ENCODE peak calls at places on chromosomes 4 and X, in seven cellular contexts. One of them, this sample, is unnamed.

GRCh38 chrX:20594985-20595384 is 328.3 kb upstream of the RPS6KA3 start:
- DNase-seq in activated T-cell treated with anti-CD3 and anti-CD28 coated beads for 1 hour: no peak
- DNase-seq in uterus: no peak
- DNase-seq in CD8-positive, alpha-beta memory T cell: no peak
- DNase-seq in activated gamma-delta T cell treated with Interleukin-2 at 50 U/mL for 16 hours: no peak
- DNase-seq in T-cell: no peak
- DNase-seq in H4: peak; percentile 30
- DNase-seq in this sample: no peak

GRCh38 chrX:10608099-10608498 is 12.3 kb downstream of the MID1 start:
- DNase-seq in T-cell: no peak
- DNase-seq in activated T-cell treated with anti-CD3 and anti-CD28 coated beads for 1 hour: no peak
- DNase-seq in CD8-positive, alpha-beta memory T cell: no peak
- DNase-seq in uterus: no peak
- DNase-seq in activated gamma-delta T cell treated with Interleukin-2 at 50 U/mL for 16 hours: no peak
- DNase-seq in H4: no peak
- DNase-seq in this sample: no peak

GRCh38 chr4:1711055-1711905 is 839 bp downstream of the SLBP start:
- DNase-seq in activated T-cell treated with anti-CD3 and anti-CD28 coated beads for 1 hour: no peak
- DNase-seq in uterus: no peak
- DNase-seq in activated gamma-delta T cell treated with Interleukin-2 at 50 U/mL for 16 hours: no peak
- DNase-seq in CD8-positive, alpha-beta memory T cell: no peak
- DNase-seq in T-cell: no peak
- DNase-seq in H4: peak; percentile 28
- DNase-seq in this sample: peak; percentile 31

GRCh38 chr4:87033902-87034301 is 99.1 kb downstream of the AFF1 start:
- DNase-seq in activated T-cell treated with anti-CD3 and anti-CD28 coated beads for 1 hour: no peak
- DNase-seq in CD8-positive, alpha-beta memory T cell: no peak
- DNase-seq in uterus: no peak
- DNase-seq in activated gamma-delta T cell treated with Interleukin-2 at 50 U/mL for 16 hours: no peak
- DNase-seq in T-cell: no peak
- DNase-seq in H4: no peak
- DNase-seq in this sample: no peak

GRCh38 chr4:25702848-25703247 is 47.2 kb downstream of the SLC34A2 start:
- DNase-seq in activated gamma-delta T cell treated with Interleukin-2 at 50 U/mL for 16 hours: no peak
- DNase-seq in uterus: no peak
- DNase-seq in T-cell: no peak
- DNase-seq in CD8-positive, alpha-beta memory T cell: no peak
- DNase-seq in H4: peak; percentile 76
- DNase-seq in activated T-cell treated with anti-CD3 and anti-CD28 coated beads for 1 hour: no peak
- DNase-seq in this sample: no peak

GRCh38 chr4:158538176-158538575 is 16.5 kb downstream of the RXFP1 start:
- DNase-seq in H4: no peak
- DNase-seq in activated T-cell treated with anti-CD3 and anti-CD28 coated beads for 1 hour: no peak
- DNase-seq in CD8-positive, alpha-beta memory T cell: no peak
- DNase-seq in uterus: no peak
- DNase-seq in T-cell: no peak
- DNase-seq in activated gamma-delta T cell treated with Interleukin-2 at 50 U/mL for 16 hours: no peak
- DNase-seq in this sample: no peak

GRCh38 chr4:67883902-67884301 is at the start of gene TMPRSS11D:
- DNase-seq in CD8-positive, alpha-beta memory T cell: no peak
- DNase-seq in T-cell: no peak
- DNase-seq in H4: no peak
- DNase-seq in uterus: no peak
- DNase-seq in activated gamma-delta T cell treated with Interleukin-2 at 50 U/mL for 16 hours: no peak
- DNase-seq in activated T-cell treated with anti-CD3 and anti-CD28 coated beads for 1 hour: no peak
- DNase-seq in this sample: no peak

GRCh38 chr4:128186623-128187022 is 101.0 kb downstream of the PGRMC2 start:
- DNase-seq in H4: no peak
- DNase-seq in activated T-cell treated with anti-CD3 and anti-CD28 coated beads for 1 hour: no peak
- DNase-seq in T-cell: no peak
- DNase-seq in CD8-positive, alpha-beta memory T cell: no peak
- DNase-seq in activated gamma-delta T cell treated with Interleukin-2 at 50 U/mL for 16 hours: no peak
- DNase-seq in uterus: no peak
- DNase-seq in this sample: no peak

GRCh38 chr4:175282407-175282806 is 364.2 kb downstream of the ADAM29 start:
- DNase-seq in activated T-cell treated with anti-CD3 and anti-CD28 coated beads for 1 hour: no peak
- DNase-seq in T-cell: no peak
- DNase-seq in CD8-positive, alpha-beta memory T cell: no peak
- DNase-seq in uterus: no peak
- DNase-seq in activated gamma-delta T cell treated with Interleukin-2 at 50 U/mL for 16 hours: no peak
- DNase-seq in H4: no peak
- DNase-seq in this sample: no peak

GRCh38 chr4:15003441-15003890 is 1.2 kb downstream of the CPEB2 start:
- DNase-seq in T-cell: peak; percentile 45
- DNase-seq in activated T-cell treated with anti-CD3 and anti-CD28 coated beads for 1 hour: peak; percentile 46
- DNase-seq in activated gamma-delta T cell treated with Interleukin-2 at 50 U/mL for 16 hours: peak; percentile 52
- DNase-seq in H4: no peak
- DNase-seq in uterus: peak; percentile 47
- DNase-seq in CD8-positive, alpha-beta memory T cell: peak; percentile 44
- DNase-seq in this sample: peak; percentile 46

GRCh38 chr4:78864405-78865024 is 74.7 kb downstream of the PAQR3 start:
- DNase-seq in activated T-cell treated with anti-CD3 and anti-CD28 coated beads for 1 hour: no peak
- DNase-seq in CD8-positive, alpha-beta memory T cell: no peak
- DNase-seq in activated gamma-delta T cell treated with Interleukin-2 at 50 U/mL for 16 hours: peak; percentile 4
- DNase-seq in H4: peak; percentile 59
- DNase-seq in T-cell: no peak
- DNase-seq in uterus: no peak
- DNase-seq in this sample: no peak

GRCh38 chr4:142656178-142656577 is 189.9 kb downstream of the INPP4B start:
- DNase-seq in activated T-cell treated with anti-CD3 and anti-CD28 coated beads for 1 hour: peak; percentile 3
- DNase-seq in T-cell: no peak
- DNase-seq in activated gamma-delta T cell treated with Interleukin-2 at 50 U/mL for 16 hours: no peak
- DNase-seq in H4: no peak
- DNase-seq in uterus: no peak
- DNase-seq in CD8-positive, alpha-beta memory T cell: no peak
- DNase-seq in this sample: no peak

GRCh38 chrX:24117288-24117687 is 32.2 kb upstream of the ZFX start:
- DNase-seq in T-cell: no peak
- DNase-seq in activated T-cell treated with anti-CD3 and anti-CD28 coated beads for 1 hour: no peak
- DNase-seq in uterus: peak; percentile 44
- DNase-seq in H4: peak; percentile 47
- DNase-seq in CD8-positive, alpha-beta memory T cell: no peak
- DNase-seq in activated gamma-delta T cell treated with Interleukin-2 at 50 U/mL for 16 hours: no peak
- DNase-seq in this sample: no peak

GRCh38 chr4:164779811-164780216 is 25.9 kb downstream of the SMIM31 start:
- DNase-seq in T-cell: peak; percentile 0
- DNase-seq in CD8-positive, alpha-beta memory T cell: no peak
- DNase-seq in uterus: no peak
- DNase-seq in H4: peak; percentile 71
- DNase-seq in activated gamma-delta T cell treated with Interleukin-2 at 50 U/mL for 16 hours: peak; percentile 3
- DNase-seq in activated T-cell treated with anti-CD3 and anti-CD28 coated beads for 1 hour: no peak
- DNase-seq in this sample: no peak

GRCh38 chr4:71540749-71541269 is 202.0 kb downstream of the SLC4A4 start:
- DNase-seq in CD8-positive, alpha-beta memory T cell: no peak
- DNase-seq in T-cell: no peak
- DNase-seq in uterus: no peak
- DNase-seq in activated gamma-delta T cell treated with Interleukin-2 at 50 U/mL for 16 hours: no peak
- DNase-seq in H4: no peak
- DNase-seq in activated T-cell treated with anti-CD3 and anti-CD28 coated beads for 1 hour: no peak
- DNase-seq in this sample: no peak

GRCh38 chrX:51902651-51903050 is 9.2 kb downstream of the MAGED1 start:
- DNase-seq in activated T-cell treated with anti-CD3 and anti-CD28 coated beads for 1 hour: no peak
- DNase-seq in H4: no peak
- DNase-seq in T-cell: no peak
- DNase-seq in CD8-positive, alpha-beta memory T cell: no peak
- DNase-seq in uterus: no peak
- DNase-seq in activated gamma-delta T cell treated with Interleukin-2 at 50 U/mL for 16 hours: no peak
- DNase-seq in this sample: no peak

GRCh38 chr4:89915151-89915550 is 20.5 kb downstream of the MMRN1 start:
- DNase-seq in uterus: no peak
- DNase-seq in activated gamma-delta T cell treated with Interleukin-2 at 50 U/mL for 16 hours: no peak
- DNase-seq in CD8-positive, alpha-beta memory T cell: no peak
- DNase-seq in T-cell: no peak
- DNase-seq in H4: no peak
- DNase-seq in activated T-cell treated with anti-CD3 and anti-CD28 coated beads for 1 hour: no peak
- DNase-seq in this sample: no peak

GRCh38 chr4:3719836-3720235 is 46.3 kb upstream of the ADRA2C start:
- DNase-seq in CD8-positive, alpha-beta memory T cell: no peak
- DNase-seq in T-cell: no peak
- DNase-seq in activated gamma-delta T cell treated with Interleukin-2 at 50 U/mL for 16 hours: no peak
- DNase-seq in activated T-cell treated with anti-CD3 and anti-CD28 coated beads for 1 hour: no peak
- DNase-seq in uterus: no peak
- DNase-seq in H4: no peak
- DNase-seq in this sample: no peak